ENCODE peak calls at places on chromosomes 13 and 19, in five cellular contexts. One of them, this sample, is unnamed.

GRCh38 chr19:1055886-1056620 is 10.9 kb upstream of the ARHGAP45 start:
- DNase-seq in Daoy: no peak
- DNase-seq in cardiac muscle cell: no peak
- DNase-seq in stimulated activated CD4-positive, alpha-beta T cell treated with anti-CD3 and anti-CD28 coated beads, Interleukin-4, amount 100 ng/mL, for 1 hour: no peak
- DNase-seq in GM10248: no peak
- DNase-seq in this sample: no peak

GRCh38 chr13:51040431-51040830 is 70.6 kb downstream of the C13orf42 start:
- DNase-seq in Daoy: no peak
- DNase-seq in cardiac muscle cell: no peak
- DNase-seq in stimulated activated CD4-positive, alpha-beta T cell treated with anti-CD3 and anti-CD28 coated beads, Interleukin-4, amount 100 ng/mL, for 1 hour: no peak
- DNase-seq in GM10248: no peak
- DNase-seq in this sample: no peak

GRCh38 chr19:47369923-47370625 is 21.0 kb downstream of the DHX34 start:
- DNase-seq in Daoy: peak
- DNase-seq in cardiac muscle cell: peak
- DNase-seq in stimulated activated CD4-positive, alpha-beta T cell treated with anti-CD3 and anti-CD28 coated beads, Interleukin-4, amount 100 ng/mL, for 1 hour: no peak
- DNase-seq in GM10248: no peak
- DNase-seq in this sample: no peak

GRCh38 chr13:78603240-78603947 is at the start of gene POU4F1:
- DNase-seq in Daoy: peak
- DNase-seq in cardiac muscle cell: peak
- DNase-seq in stimulated activated CD4-positive, alpha-beta T cell treated with anti-CD3 and anti-CD28 coated beads, Interleukin-4, amount 100 ng/mL, for 1 hour: peak
- DNase-seq in GM10248: peak
- DNase-seq in this sample: peak

GRCh38 chr13:69168436-69168835 is 939.2 kb upstream of the ATXN8OS start:
- DNase-seq in Daoy: no peak
- DNase-seq in cardiac muscle cell: no peak
- DNase-seq in stimulated activated CD4-positive, alpha-beta T cell treated with anti-CD3 and anti-CD28 coated beads, Interleukin-4, amount 100 ng/mL, for 1 hour: no peak
- DNase-seq in GM10248: no peak
- DNase-seq in this sample: peak

GRCh38 chr13:41700790-41701310 is 243.5 kb downstream of the RGCC start:
- DNase-seq in Daoy: peak
- DNase-seq in cardiac muscle cell: peak
- DNase-seq in stimulated activated CD4-positive, alpha-beta T cell treated with anti-CD3 and anti-CD28 coated beads, Interleukin-4, amount 100 ng/mL, for 1 hour: no peak
- DNase-seq in GM10248: no peak
- DNase-seq in this sample: no peak

GRCh38 chr13:34247596-34247995 is 429.6 kb downstream of the RFC3 start:
- DNase-seq in Daoy: no peak
- DNase-seq in cardiac muscle cell: no peak
- DNase-seq in stimulated activated CD4-positive, alpha-beta T cell treated with anti-CD3 and anti-CD28 coated beads, Interleukin-4, amount 100 ng/mL, for 1 hour: no peak
- DNase-seq in GM10248: no peak
- DNase-seq in this sample: no peak

GRCh38 chr19:55497777-55498176 is 9.5 kb downstream of the SSC5D start:
- DNase-seq in Daoy: no peak
- DNase-seq in cardiac muscle cell: no peak
- DNase-seq in stimulated activated CD4-positive, alpha-beta T cell treated with anti-CD3 and anti-CD28 coated beads, Interleukin-4, amount 100 ng/mL, for 1 hour: no peak
- DNase-seq in GM10248: no peak
- DNase-seq in this sample: no peak

GRCh38 chr19:7912697-7913564 is 1.7 kb upstream of the TGFBR3L start:
- DNase-seq in Daoy: no peak
- DNase-seq in cardiac muscle cell: no peak
- DNase-seq in stimulated activated CD4-positive, alpha-beta T cell treated with anti-CD3 and anti-CD28 coated beads, Interleukin-4, amount 100 ng/mL, for 1 hour: no peak
- DNase-seq in GM10248: no peak
- DNase-seq in this sample: no peak

GRCh38 chr19:11377237-11377636 is 2.8 kb downstream of the SWSAP1 start:
- DNase-seq in Daoy: peak
- DNase-seq in cardiac muscle cell: peak
- DNase-seq in stimulated activated CD4-positive, alpha-beta T cell treated with anti-CD3 and anti-CD28 coated beads, Interleukin-4, amount 100 ng/mL, for 1 hour: no peak
- DNase-seq in GM10248: no peak
- DNase-seq in this sample: no peak

GRCh38 chr13:43445651-43446050 is 341.1 kb downstream of the ENOX1 start:
- DNase-seq in Daoy: no peak
- DNase-seq in cardiac muscle cell: peak
- DNase-seq in stimulated activated CD4-positive, alpha-beta T cell treated with anti-CD3 and anti-CD28 coated beads, Interleukin-4, amount 100 ng/mL, for 1 hour: no peak
- DNase-seq in GM10248: no peak
- DNase-seq in this sample: no peak

GRCh38 chr13:40662866-40663265 is 3.6 kb downstream of the FOXO1 start:
- DNase-seq in Daoy: no peak
- DNase-seq in cardiac muscle cell: no peak
- DNase-seq in stimulated activated CD4-positive, alpha-beta T cell treated with anti-CD3 and anti-CD28 coated beads, Interleukin-4, amount 100 ng/mL, for 1 hour: peak
- DNase-seq in GM10248: peak
- DNase-seq in this sample: no peak

GRCh38 chr19:40612831-40613668 is 11.9 kb downstream of the LTBP4 start:
- DNase-seq in Daoy: no peak
- DNase-seq in cardiac muscle cell: peak
- DNase-seq in stimulated activated CD4-positive, alpha-beta T cell treated with anti-CD3 and anti-CD28 coated beads, Interleukin-4, amount 100 ng/mL, for 1 hour: peak
- DNase-seq in GM10248: peak
- DNase-seq in this sample: peak

GRCh38 chr19:11136400-11137101 is 19.0 kb downstream of the SPC24 start:
- DNase-seq in Daoy: no peak
- DNase-seq in cardiac muscle cell: no peak
- DNase-seq in stimulated activated CD4-positive, alpha-beta T cell treated with anti-CD3 and anti-CD28 coated beads, Interleukin-4, amount 100 ng/mL, for 1 hour: no peak
- DNase-seq in GM10248: peak
- DNase-seq in this sample: no peak

GRCh38 chr13:26602783-26603182 is 45.3 kb downstream of the WASF3 start:
- DNase-seq in Daoy: no peak
- DNase-seq in cardiac muscle cell: no peak
- DNase-seq in stimulated activated CD4-positive, alpha-beta T cell treated with anti-CD3 and anti-CD28 coated beads, Interleukin-4, amount 100 ng/mL, for 1 hour: no peak
- DNase-seq in GM10248: no peak
- DNase-seq in this sample: no peak

GRCh38 chr13:85286081-85286480 is 513.1 kb downstream of the SLITRK6 start:
- DNase-seq in Daoy: no peak
- DNase-seq in cardiac muscle cell: peak
- DNase-seq in stimulated activated CD4-positive, alpha-beta T cell treated with anti-CD3 and anti-CD28 coated beads, Interleukin-4, amount 100 ng/mL, for 1 hour: no peak
- DNase-seq in GM10248: no peak
- DNase-seq in this sample: no peak

GRCh38 chr13:111325941-111326620 is 5.6 kb downstream of the TEX29 start:
- DNase-seq in Daoy: no peak
- DNase-seq in cardiac muscle cell: no peak
- DNase-seq in stimulated activated CD4-positive, alpha-beta T cell treated with anti-CD3 and anti-CD28 coated beads, Interleukin-4, amount 100 ng/mL, for 1 hour: no peak
- DNase-seq in GM10248: no peak
- DNase-seq in this sample: no peak

GRCh38 chr13:106098778-106099177 is 436.7 kb downstream of the EFNB2 start:
- DNase-seq in Daoy: no peak
- DNase-seq in cardiac muscle cell: no peak
- DNase-seq in stimulated activated CD4-positive, alpha-beta T cell treated with anti-CD3 and anti-CD28 coated beads, Interleukin-4, amount 100 ng/mL, for 1 hour: no peak
- DNase-seq in GM10248: no peak
- DNase-seq in this sample: no peak

GRCh38 chr13:91955546-91956355 is 557.3 kb downstream of the GPC5 start:
- DNase-seq in Daoy: no peak
- DNase-seq in cardiac muscle cell: no peak
- DNase-seq in stimulated activated CD4-positive, alpha-beta T cell treated with anti-CD3 and anti-CD28 coated beads, Interleukin-4, amount 100 ng/mL, for 1 hour: no peak
- DNase-seq in GM10248: no peak
- DNase-seq in this sample: no peak

GRCh38 chr13:83499286-83499685 is 383.0 kb downstream of the SLITRK1 start:
- DNase-seq in Daoy: no peak
- DNase-seq in cardiac muscle cell: no peak
- DNase-seq in stimulated activated CD4-positive, alpha-beta T cell treated with anti-CD3 and anti-CD28 coated beads, Interleukin-4, amount 100 ng/mL, for 1 hour: no peak
- DNase-seq in GM10248: no peak
- DNase-seq in this sample: no peak

GRCh38 chr13:113129921-113130750 is 7.5 kb downstream of the F10 start:
- DNase-seq in Daoy: no peak
- DNase-seq in cardiac muscle cell: peak
- DNase-seq in stimulated activated CD4-positive, alpha-beta T cell treated with anti-CD3 and anti-CD28 coated beads, Interleukin-4, amount 100 ng/mL, for 1 hour: peak
- DNase-seq in GM10248: no peak
- DNase-seq in this sample: no peak

GRCh38 chr13:102582256-102582655 is 14.5 kb upstream of the TPP2 start:
- DNase-seq in Daoy: no peak
- DNase-seq in cardiac muscle cell: no peak
- DNase-seq in stimulated activated CD4-positive, alpha-beta T cell treated with anti-CD3 and anti-CD28 coated beads, Interleukin-4, amount 100 ng/mL, for 1 hour: no peak
- DNase-seq in GM10248: no peak
- DNase-seq in this sample: no peak

GRCh38 chr13:109769275-109769674 is 17.1 kb downstream of the IRS2 start:
- DNase-seq in Daoy: no peak
- DNase-seq in cardiac muscle cell: no peak
- DNase-seq in stimulated activated CD4-positive, alpha-beta T cell treated with anti-CD3 and anti-CD28 coated beads, Interleukin-4, amount 100 ng/mL, for 1 hour: no peak
- DNase-seq in GM10248: no peak
- DNase-seq in this sample: no peak

GRCh38 chr13:111281751-111282311 is 38.6 kb upstream of the TEX29 start:
- DNase-seq in Daoy: no peak
- DNase-seq in cardiac muscle cell: peak
- DNase-seq in stimulated activated CD4-positive, alpha-beta T cell treated with anti-CD3 and anti-CD28 coated beads, Interleukin-4, amount 100 ng/mL, for 1 hour: no peak
- DNase-seq in GM10248: no peak
- DNase-seq in this sample: no peak

GRCh38 chr13:19695829-19696228 is 62.4 kb downstream of the MPHOSPH8 start:
- DNase-seq in Daoy: no peak
- DNase-seq in cardiac muscle cell: no peak
- DNase-seq in stimulated activated CD4-positive, alpha-beta T cell treated with anti-CD3 and anti-CD28 coated beads, Interleukin-4, amount 100 ng/mL, for 1 hour: no peak
- DNase-seq in GM10248: no peak
- DNase-seq in this sample: no peak

GRCh38 chr19:51724543-51724942 is 752 bp upstream of the HAS1 start:
- DNase-seq in Daoy: no peak
- DNase-seq in cardiac muscle cell: peak
- DNase-seq in stimulated activated CD4-positive, alpha-beta T cell treated with anti-CD3 and anti-CD28 coated beads, Interleukin-4, amount 100 ng/mL, for 1 hour: no peak
- DNase-seq in GM10248: no peak
- DNase-seq in this sample: no peak

GRCh38 chr13:75186384-75186783 is 295.6 kb downstream of the TBC1D4 start:
- DNase-seq in Daoy: no peak
- DNase-seq in cardiac muscle cell: peak
- DNase-seq in stimulated activated CD4-positive, alpha-beta T cell treated with anti-CD3 and anti-CD28 coated beads, Interleukin-4, amount 100 ng/mL, for 1 hour: no peak
- DNase-seq in GM10248: no peak
- DNase-seq in this sample: no peak

GRCh38 chr13:26280822-26281221 is 26.9 kb downstream of the CDK8 start:
- DNase-seq in Daoy: peak
- DNase-seq in cardiac muscle cell: peak
- DNase-seq in stimulated activated CD4-positive, alpha-beta T cell treated with anti-CD3 and anti-CD28 coated beads, Interleukin-4, amount 100 ng/mL, for 1 hour: no peak
- DNase-seq in GM10248: no peak
- DNase-seq in this sample: no peak

GRCh38 chr13:111661776-111662175 is 341.3 kb downstream of the TEX29 start:
- DNase-seq in Daoy: no peak
- DNase-seq in cardiac muscle cell: no peak
- DNase-seq in stimulated activated CD4-positive, alpha-beta T cell treated with anti-CD3 and anti-CD28 coated beads, Interleukin-4, amount 100 ng/mL, for 1 hour: no peak
- DNase-seq in GM10248: no peak
- DNase-seq in this sample: no peak

GRCh38 chr19:37007587-37008220 is 70.5 kb upstream of the ZNF420 start:
- DNase-seq in Daoy: peak
- DNase-seq in cardiac muscle cell: peak
- DNase-seq in stimulated activated CD4-positive, alpha-beta T cell treated with anti-CD3 and anti-CD28 coated beads, Interleukin-4, amount 100 ng/mL, for 1 hour: peak
- DNase-seq in GM10248: no peak
- DNase-seq in this sample: no peak

GRCh38 chr13:33612641-33613638 is 205.0 kb upstream of the RFC3 start:
- DNase-seq in Daoy: no peak
- DNase-seq in cardiac muscle cell: no peak
- DNase-seq in stimulated activated CD4-positive, alpha-beta T cell treated with anti-CD3 and anti-CD28 coated beads, Interleukin-4, amount 100 ng/mL, for 1 hour: no peak
- DNase-seq in GM10248: peak
- DNase-seq in this sample: no peak

GRCh38 chr19:19558636-19559035 is 20.6 kb downstream of the CILP2 start:
- DNase-seq in Daoy: no peak
- DNase-seq in cardiac muscle cell: no peak
- DNase-seq in stimulated activated CD4-positive, alpha-beta T cell treated with anti-CD3 and anti-CD28 coated beads, Interleukin-4, amount 100 ng/mL, for 1 hour: no peak
- DNase-seq in GM10248: no peak
- DNase-seq in this sample: no peak

This sample was measured in Caco-2.